ENCODE peak calls at places on chromosomes 11 and 22, in five cellular contexts. One of them, this sample, is unnamed.

GRCh38 chr11:30917859-30918478 is 331.8 kb upstream of the MPPED2 start:
- DNase-seq in astrocyte of the spinal cord: peak; percentile 52
- DNase-seq in cardiac muscle cell: peak; percentile 77
- DNase-seq in fibroblast of mammary gland: peak; percentile 43
- DNase-seq in AG10803: peak; percentile 58
- DNase-seq in this sample: peak; percentile 17

GRCh38 chr22:45878051-45878764 is 98.8 kb downstream of the WNT7B start:
- DNase-seq in cardiac muscle cell: peak; percentile 34
- DNase-seq in astrocyte of the spinal cord: no peak
- DNase-seq in AG10803: no peak
- DNase-seq in fibroblast of mammary gland: no peak
- DNase-seq in this sample: no peak

GRCh38 chr22:46516638-46517037 is 20.8 kb downstream of the CELSR1 start:
- DNase-seq in fibroblast of mammary gland: no peak
- DNase-seq in cardiac muscle cell: no peak
- DNase-seq in astrocyte of the spinal cord: no peak
- DNase-seq in AG10803: no peak
- DNase-seq in this sample: no peak

GRCh38 chr11:63911440-63911839 is 5.5 kb downstream of the RCOR2 start:
- DNase-seq in fibroblast of mammary gland: no peak
- DNase-seq in AG10803: no peak
- DNase-seq in cardiac muscle cell: no peak
- DNase-seq in astrocyte of the spinal cord: no peak
- DNase-seq in this sample: no peak

GRCh38 chr22:18062421-18062820 is 15.4 kb upstream of the PEX26 start:
- DNase-seq in fibroblast of mammary gland: no peak
- DNase-seq in AG10803: no peak
- DNase-seq in astrocyte of the spinal cord: no peak
- DNase-seq in cardiac muscle cell: no peak
- DNase-seq in this sample: no peak

GRCh38 chr11:117117681-117118080 is 19.5 kb upstream of the SIK3 start:
- DNase-seq in AG10803: no peak
- DNase-seq in cardiac muscle cell: no peak
- DNase-seq in astrocyte of the spinal cord: no peak
- DNase-seq in fibroblast of mammary gland: no peak
- DNase-seq in this sample: no peak

GRCh38 chr22:23067691-23068090 is 2.6 kb upstream of the GNAZ start:
- DNase-seq in fibroblast of mammary gland: no peak
- DNase-seq in AG10803: no peak
- DNase-seq in astrocyte of the spinal cord: no peak
- DNase-seq in cardiac muscle cell: no peak
- DNase-seq in this sample: no peak

GRCh38 chr22:46703166-46703995 is 34.7 kb downstream of the CERK start:
- DNase-seq in cardiac muscle cell: no peak
- DNase-seq in astrocyte of the spinal cord: no peak
- DNase-seq in AG10803: no peak
- DNase-seq in fibroblast of mammary gland: no peak
- DNase-seq in this sample: no peak

GRCh38 chr11:47271961-47272661 is 2.2 kb downstream of the MADD start:
- DNase-seq in AG10803: no peak
- DNase-seq in astrocyte of the spinal cord: no peak
- DNase-seq in fibroblast of mammary gland: no peak
- DNase-seq in cardiac muscle cell: peak; percentile 83
- DNase-seq in this sample: no peak

GRCh38 chr22:49159711-49160110 is 668.0 kb downstream of the BRD1 start:
- DNase-seq in astrocyte of the spinal cord: no peak
- DNase-seq in AG10803: no peak
- DNase-seq in fibroblast of mammary gland: no peak
- DNase-seq in cardiac muscle cell: no peak
- DNase-seq in this sample: no peak

GRCh38 chr11:13772223-13773046 is 104.0 kb downstream of the FAR1 start:
- DNase-seq in cardiac muscle cell: peak; percentile 79
- DNase-seq in AG10803: peak; percentile 56
- DNase-seq in astrocyte of the spinal cord: peak; percentile 70
- DNase-seq in fibroblast of mammary gland: peak; percentile 75
- DNase-seq in this sample: peak; percentile 52

GRCh38 chr11:134758342-134758931 is 346.4 kb upstream of the B3GAT1 start:
- DNase-seq in cardiac muscle cell: no peak
- DNase-seq in fibroblast of mammary gland: no peak
- DNase-seq in astrocyte of the spinal cord: no peak
- DNase-seq in AG10803: no peak
- DNase-seq in this sample: no peak

GRCh38 chr11:77316733-77317342 is 15.4 kb upstream of the GDPD4 start:
- DNase-seq in AG10803: peak; percentile 18
- DNase-seq in astrocyte of the spinal cord: no peak
- DNase-seq in cardiac muscle cell: no peak
- DNase-seq in fibroblast of mammary gland: no peak
- DNase-seq in this sample: no peak

GRCh38 chr22:27642104-27642800 is 159.3 kb downstream of the MN1 start:
- DNase-seq in cardiac muscle cell: no peak
- DNase-seq in astrocyte of the spinal cord: no peak
- DNase-seq in fibroblast of mammary gland: no peak
- DNase-seq in AG10803: no peak
- DNase-seq in this sample: no peak

GRCh38 chr11:125923012-125923579 is 18.8 kb downstream of the DDX25 start:
- DNase-seq in astrocyte of the spinal cord: peak; percentile 67
- DNase-seq in cardiac muscle cell: peak; percentile 81
- DNase-seq in AG10803: peak; percentile 66
- DNase-seq in fibroblast of mammary gland: peak; percentile 75
- DNase-seq in this sample: peak; percentile 44

GRCh38 chr11:118928870-118929495 is 3.3 kb upstream of the BCL9L start:
- DNase-seq in cardiac muscle cell: peak; percentile 81
- DNase-seq in fibroblast of mammary gland: peak; percentile 47
- DNase-seq in astrocyte of the spinal cord: peak; percentile 75
- DNase-seq in AG10803: peak; percentile 31
- DNase-seq in this sample: no peak

GRCh38 chr22:20864186-20864908 is 5.5 kb downstream of the SNAP29 start:
- DNase-seq in fibroblast of mammary gland: peak; percentile 43
- DNase-seq in cardiac muscle cell: no peak
- DNase-seq in AG10803: no peak
- DNase-seq in astrocyte of the spinal cord: no peak
- DNase-seq in this sample: no peak

GRCh38 chr11:134565343-134565891 is 153.4 kb upstream of the B3GAT1 start:
- DNase-seq in fibroblast of mammary gland: peak; percentile 1
- DNase-seq in cardiac muscle cell: no peak
- DNase-seq in astrocyte of the spinal cord: no peak
- DNase-seq in AG10803: no peak
- DNase-seq in this sample: no peak

GRCh38 chr11:67027943-67028542 is 5.1 kb downstream of the SYT12 start:
- DNase-seq in AG10803: no peak
- DNase-seq in cardiac muscle cell: no peak
- DNase-seq in astrocyte of the spinal cord: no peak
- DNase-seq in fibroblast of mammary gland: no peak
- DNase-seq in this sample: peak; percentile 9

GRCh38 chr11:57567210-57567511 is 311 bp downstream of the UBE2L6 start:
- DNase-seq in AG10803: peak; percentile 6
- DNase-seq in astrocyte of the spinal cord: peak; percentile 13
- DNase-seq in cardiac muscle cell: no peak
- DNase-seq in fibroblast of mammary gland: no peak
- DNase-seq in this sample: no peak

GRCh38 chr11:105202844-105203548 is 63.4 kb upstream of the CARD18 start:
- DNase-seq in AG10803: no peak
- DNase-seq in astrocyte of the spinal cord: peak; percentile 35
- DNase-seq in cardiac muscle cell: no peak
- DNase-seq in fibroblast of mammary gland: peak; percentile 20
- DNase-seq in this sample: no peak

GRCh38 chr11:125390949-125391348 is 105.1 kb downstream of the FEZ1 start:
- DNase-seq in fibroblast of mammary gland: no peak
- DNase-seq in astrocyte of the spinal cord: no peak
- DNase-seq in AG10803: peak; percentile 81
- DNase-seq in cardiac muscle cell: peak; percentile 23
- DNase-seq in this sample: peak; percentile 32

GRCh38 chr22:37420656-37421467 is 6.4 kb downstream of the ELFN2 start:
- DNase-seq in AG10803: no peak
- DNase-seq in astrocyte of the spinal cord: no peak
- DNase-seq in cardiac muscle cell: no peak
- DNase-seq in fibroblast of mammary gland: peak; percentile 50
- DNase-seq in this sample: no peak

GRCh38 chr11:128480066-128480465 is 107.3 kb downstream of the ETS1 start:
- DNase-seq in cardiac muscle cell: no peak
- DNase-seq in astrocyte of the spinal cord: no peak
- DNase-seq in AG10803: no peak
- DNase-seq in fibroblast of mammary gland: no peak
- DNase-seq in this sample: no peak

GRCh38 chr11:75241036-75241905 is 697 bp downstream of the TPBGL start:
- DNase-seq in fibroblast of mammary gland: peak; percentile 77
- DNase-seq in cardiac muscle cell: peak; percentile 90
- DNase-seq in astrocyte of the spinal cord: peak; percentile 76
- DNase-seq in AG10803: peak; percentile 72
- DNase-seq in this sample: peak; percentile 75

GRCh38 chr11:34926101-34926830 is 9.8 kb downstream of the PDHX start:
- DNase-seq in AG10803: peak; percentile 61
- DNase-seq in cardiac muscle cell: peak; percentile 54
- DNase-seq in astrocyte of the spinal cord: peak; percentile 76
- DNase-seq in fibroblast of mammary gland: peak; percentile 65
- DNase-seq in this sample: peak; percentile 50

GRCh38 chr11:71964641-71965040 is 34.1 kb upstream of the IL18BP start:
- DNase-seq in AG10803: no peak
- DNase-seq in astrocyte of the spinal cord: no peak
- DNase-seq in fibroblast of mammary gland: no peak
- DNase-seq in cardiac muscle cell: no peak
- DNase-seq in this sample: no peak

DNA sequence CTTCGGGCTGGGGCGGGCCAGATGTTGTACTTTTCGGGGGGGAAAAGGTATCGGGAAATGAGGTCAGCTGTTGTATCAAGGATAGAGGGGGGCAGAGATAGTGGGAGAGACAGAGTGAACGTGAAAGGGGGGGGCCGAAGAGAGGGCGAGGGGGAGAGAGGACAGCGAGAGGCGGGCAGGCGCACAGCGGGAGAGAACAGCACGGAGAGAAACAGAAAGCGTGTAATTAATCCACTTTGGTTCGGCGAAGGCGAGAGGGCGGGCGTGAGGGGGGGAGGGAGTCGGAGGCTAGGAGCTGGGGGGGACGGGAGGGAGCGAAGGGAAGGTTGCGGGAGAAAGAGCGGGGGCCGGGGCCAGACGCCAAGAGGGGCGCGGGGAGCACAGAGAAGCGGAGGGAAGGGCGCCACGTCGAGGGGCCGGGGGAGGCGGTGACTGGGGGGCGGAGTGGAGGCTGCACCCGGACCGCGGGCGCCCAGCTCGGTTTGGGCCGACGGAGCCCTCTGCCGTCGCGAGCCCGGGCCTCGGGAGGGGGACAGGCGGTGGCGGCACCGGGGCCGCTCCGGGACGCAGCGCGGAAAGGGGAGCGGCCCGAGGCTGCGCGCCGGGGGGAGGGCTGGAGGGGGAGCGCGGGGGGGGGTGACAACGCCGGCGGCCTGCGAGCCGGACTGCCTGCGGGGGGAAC is 612 bp downstream of the IGF2 start:
- DNase-seq in astrocyte of the spinal cord: no peak
- DNase-seq in cardiac muscle cell: no peak
- DNase-seq in AG10803: no peak
- DNase-seq in fibroblast of mammary gland: no peak
- DNase-seq in this sample: no peak
- TF ChIP-seq CTCF in astrocyte of the spinal cord: no peak
- TF ChIP-seq CTCF in cardiac muscle cell: no peak
- TF ChIP-seq CTCF in AG10803: no peak
- TF ChIP-seq CTCF in fibroblast of mammary gland: no peak
- TF ChIP-seq CTCF in this sample: no peak

DNA sequence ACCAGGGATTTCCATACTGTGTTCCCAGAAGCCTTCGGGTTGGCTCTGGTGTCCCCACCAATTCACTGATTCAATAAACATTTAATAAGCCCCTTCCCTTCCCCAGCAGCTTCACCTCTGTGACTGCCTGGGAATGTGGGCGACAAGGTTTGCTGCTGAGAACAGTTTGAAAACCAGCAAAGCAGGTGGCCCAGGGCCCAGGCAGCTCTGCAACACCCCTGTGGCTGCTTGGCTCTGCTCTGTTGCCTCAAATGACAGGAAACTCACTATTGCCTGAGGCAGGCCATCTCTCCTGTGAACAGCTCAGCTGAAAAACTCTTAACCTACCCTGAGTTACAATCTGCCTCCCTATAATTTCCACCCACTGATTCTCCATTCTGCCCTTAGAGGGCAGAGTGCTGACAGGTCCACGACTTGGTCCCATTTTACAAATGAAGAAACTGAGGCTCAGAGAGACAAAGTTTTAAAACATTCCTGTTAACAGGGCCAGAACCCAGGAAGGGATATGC is 10.5 kb downstream of the ADORA2A start:
- DNase-seq in AG10803: peak; percentile 16
- DNase-seq in cardiac muscle cell: no peak
- DNase-seq in fibroblast of mammary gland: no peak
- DNase-seq in astrocyte of the spinal cord: no peak
- DNase-seq in this sample: peak; percentile 72
- TF ChIP-seq CTCF in AG10803: peak; percentile 27
- TF ChIP-seq CTCF in cardiac muscle cell: peak; percentile 13
- TF ChIP-seq CTCF in fibroblast of mammary gland: peak; percentile 22
- TF ChIP-seq CTCF in astrocyte of the spinal cord: no peak
- TF ChIP-seq CTCF in this sample: peak; percentile 70

DNA sequence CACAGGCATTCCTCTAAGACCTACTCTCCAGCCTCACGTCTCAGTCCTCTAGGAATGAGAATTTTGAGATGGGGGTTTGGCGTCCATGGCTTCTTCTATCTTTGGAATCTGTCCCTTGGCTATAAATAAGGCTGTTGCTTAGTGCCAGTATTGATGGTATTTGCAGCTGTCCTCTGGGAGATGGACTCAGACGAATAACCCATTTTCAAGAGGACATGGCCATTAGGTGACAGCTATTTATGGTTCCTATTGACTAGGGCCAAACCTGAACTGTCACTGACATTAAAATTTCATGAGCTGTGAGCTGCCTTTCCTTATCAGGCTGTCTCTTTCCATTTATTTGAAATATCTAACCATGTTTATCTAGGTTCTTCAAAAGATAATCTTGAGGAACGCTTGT is 92.7 kb downstream of the NAV2 start:
- DNase-seq in AG10803: no peak
- DNase-seq in astrocyte of the spinal cord: no peak
- DNase-seq in fibroblast of mammary gland: no peak
- DNase-seq in cardiac muscle cell: no peak
- DNase-seq in this sample: no peak
- TF ChIP-seq CTCF in AG10803: no peak
- TF ChIP-seq CTCF in astrocyte of the spinal cord: no peak
- TF ChIP-seq CTCF in fibroblast of mammary gland: no peak
- TF ChIP-seq CTCF in cardiac muscle cell: no peak
- TF ChIP-seq CTCF in this sample: no peak

DNA sequence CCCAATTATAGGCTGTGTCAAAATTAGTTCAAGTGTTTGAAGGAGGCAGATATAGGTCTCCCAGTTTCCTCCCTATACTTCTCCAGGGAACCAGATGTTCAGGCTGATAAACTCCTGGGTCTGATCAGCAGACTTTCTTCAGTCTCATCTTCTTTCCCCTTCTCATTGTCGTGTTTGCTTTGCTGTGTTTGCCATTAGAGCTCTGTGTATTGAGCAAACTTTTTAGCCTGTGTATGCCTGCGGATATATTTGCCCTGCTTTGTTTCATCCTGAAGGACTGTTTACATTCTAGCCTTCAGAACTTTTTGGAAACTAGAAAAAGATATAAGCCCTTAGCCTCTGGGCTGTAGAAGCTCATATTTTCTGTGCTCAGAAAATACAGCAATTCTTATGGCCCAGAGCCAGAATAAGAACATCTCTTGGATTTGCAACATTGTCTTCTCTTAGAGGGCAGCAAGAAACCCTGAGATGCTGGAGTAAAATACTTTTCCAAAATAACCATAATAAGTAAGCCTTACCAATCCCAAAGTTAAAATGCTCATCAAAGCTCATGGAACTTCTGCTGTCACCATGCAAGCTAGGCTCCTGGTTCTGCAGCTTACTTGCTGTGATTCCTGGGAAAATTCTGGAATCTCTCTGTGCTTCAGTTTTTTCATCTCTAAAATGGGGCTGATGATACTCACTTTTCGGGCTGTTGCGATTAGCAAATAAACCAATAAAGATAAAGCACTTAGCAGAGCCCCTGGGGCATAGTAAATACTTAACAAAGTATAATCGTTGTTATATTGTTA is 34.1 kb upstream of the ME3 start:
- DNase-seq in AG10803: no peak
- DNase-seq in cardiac muscle cell: no peak
- DNase-seq in fibroblast of mammary gland: no peak
- DNase-seq in astrocyte of the spinal cord: no peak
- DNase-seq in this sample: no peak
- TF ChIP-seq CTCF in AG10803: no peak
- TF ChIP-seq CTCF in cardiac muscle cell: no peak
- TF ChIP-seq CTCF in fibroblast of mammary gland: no peak
- TF ChIP-seq CTCF in astrocyte of the spinal cord: no peak
- TF ChIP-seq CTCF in this sample: no peak

This sample was measured in HFFc6.